ENCODE peak calls at places on chromosomes 7 and 10, in six cellular contexts. W is astrocyte of the spinal cord; H is natural killer cell treated with Interleukin-12 subunit alpha and Interleukin-12 subunit beta and Interleukin-15 and Interleukin-18, amount 100 ng/mL, for 72 hours; V is dorsolateral prefrontal cortex; B is body of pancreas; T is Right ventricle myocardium superior. M is an unnamed sample.

GRCh38 chr10:19947656-19948055 is 131.4 kb downstream of the PLXDC2 start:
- DNase-seq in W (no peak), H (no peak), V (no peak), B (no peak), T (no peak), M (no peak)

GRCh38 chr7:150949971-150950491 is 28.1 kb downstream of the KCNH2 start:
- DNase-seq in W (no peak), H (peak; percentile 53), V (peak; percentile 33), B (no peak), T (no peak), M (no peak)

GRCh38 chr7:73735526-73735905 is 3.1 kb downstream of the ABHD11 start:
- DNase-seq in W (no peak), H (peak; percentile 56), V (no peak), B (no peak), T (no peak), M (no peak)

GRCh38 chr7:111855161-111855841 is 293.0 kb upstream of the IMMP2L start:
- DNase-seq in W (peak; percentile 76), H (no peak), V (peak; percentile 50), B (peak; percentile 49), T (no peak), M (peak; percentile 38)

GRCh38 chr7:35846816-35847412 is 46.1 kb downstream of the SEPTIN7 start:
- DNase-seq in W (no peak), H (no peak), V (no peak), B (no peak), T (no peak), M (no peak)

GRCh38 chr10:33666686-33667480 is 332.4 kb upstream of the NRP1 start:
- DNase-seq in W (peak; percentile 31), H (no peak), V (no peak), B (no peak), T (no peak), M (no peak)

GRCh38 chr10:96044686-96045085 is 1.3 kb downstream of the CCNJ start:
- DNase-seq in W (peak; percentile 52), H (no peak), V (no peak), B (no peak), T (no peak), M (no peak)

GRCh38 chr10:70093335-70093944 is 39.2 kb downstream of the AIFM2 start:
- DNase-seq in W (no peak), H (no peak), V (no peak), B (no peak), T (no peak), M (no peak)

M was measured in RCC 7860.